ENCODE peak calls at places on chromosomes 12 and 14, in four cellular contexts. L, P, O and G are unnamed samples.

GRCh38 chr12:70044170-70044569 is 199.1 kb upstream of the CNOT2 start:
- DNase-seq in P (no peak), O (peak; percentile 33), L (no peak), G (no peak)

GRCh38 chr12:102343361-102344121 is 136.8 kb downstream of the IGF1 start:
- DNase-seq in P (no peak), L (no peak), O (peak; percentile 12), G (peak; percentile 35)

GRCh38 chr14:59028476-59029202 is 159.8 kb upstream of the DAAM1 start:
- DNase-seq in L (peak; percentile 73), O (peak; percentile 25), P (peak; percentile 61), G (peak; percentile 39)

GRCh38 chr14:54356172-54356571 is 40.6 kb upstream of the CDKN3 start:
- DNase-seq in L (no peak), O (no peak), P (no peak), G (peak; percentile 58)

GRCh38 chr12:27105746-27106536 is 23.6 kb upstream of the C12orf71 start:
- DNase-seq in O (no peak), P (no peak), L (no peak), G (peak; percentile 51)

GRCh38 chr12:69897744-69898143 is 72.7 kb downstream of the MYRFL start:
- DNase-seq in P (no peak), O (no peak), L (no peak), G (no peak)

GRCh38 chr14:74922752-74923401 is at the start of gene RPS6KL1:
- DNase-seq in P (peak; percentile 89), O (peak; percentile 98), L (peak; percentile 97), G (peak; percentile 74)

GRCh38 chr12:2548095-2548494 is 246.7 kb upstream of the FKBP4 start:
- DNase-seq in O (no peak), L (no peak), P (no peak), G (no peak)

GRCh38 chr12:12864243-12864642 is 27.1 kb upstream of the GPRC5A start:
- DNase-seq in O (no peak), P (no peak), L (no peak), G (no peak)

GRCh38 chr12:7310070-7310469 is 6.2 kb downstream of the ACSM4 start:
- DNase-seq in L (no peak), P (no peak), O (no peak), G (no peak)

GRCh38 chr12:80271770-80272169 is 172.3 kb upstream of the PTPRQ start:
- DNase-seq in L (no peak), O (no peak), P (no peak), G (no peak)

GRCh38 chr12:125873031-125873430 is 807.8 kb downstream of the AACS start:
- DNase-seq in P (no peak), O (no peak), L (no peak), G (no peak)

GRCh38 chr14:50795909-50796308 is 35.1 kb downstream of the NIN start:
- DNase-seq in O (no peak), L (no peak), P (no peak), G (no peak)

GRCh38 chr14:96047101-96047500 is 7.9 kb downstream of the C14orf132 start:
- DNase-seq in L (no peak), O (no peak), P (no peak), G (no peak)

GRCh38 chr14:68898248-68899032 is 80.7 kb downstream of the ACTN1 start:
- DNase-seq in L (no peak), P (no peak), O (no peak), G (no peak)

GRCh38 chr12:3777206-3777809 is 24.4 kb upstream of the CRACR2A start:
- DNase-seq in L (peak; percentile 38), O (peak; percentile 13), P (no peak), G (peak; percentile 30)

GRCh38 chr14:99945732-99946651 is 119.2 kb upstream of the EVL start:
- DNase-seq in O (no peak), P (no peak), L (peak; percentile 22), G (no peak)

GRCh38 chr12:116183741-116184141 is 93.8 kb downstream of the MED13L start:
- DNase-seq in O (no peak), P (no peak), L (no peak), G (no peak)

GRCh38 chr12:22116376-22116775 is 70.4 kb downstream of the CMAS start:
- DNase-seq in L (no peak), O (no peak), P (no peak), G (no peak)

GRCh38 chr12:5945071-5946008 is at the start of gene ANO2:
- DNase-seq in P (peak; percentile 75), L (peak; percentile 71), O (no peak), G (no peak)

GRCh38 chr12:128844031-128844635 is 9.1 kb upstream of the GLT1D1 start:
- DNase-seq in P (peak; percentile 11), O (no peak), L (no peak), G (peak; percentile 17)

GRCh38 chr14:92513204-92513965 is at the start of gene RIN3:
- DNase-seq in L (peak; percentile 71), O (no peak), P (peak; percentile 67), G (peak; percentile 38)

GRCh38 chr12:109624467-109624866 is 50.9 kb downstream of the MVK start:
- DNase-seq in L (no peak), O (no peak), P (no peak), G (no peak)

GRCh38 chr12:108611884-108612415 is 14.1 kb upstream of the TMEM119 start:
- DNase-seq in L (peak; percentile 56), O (peak; percentile 64), P (peak; percentile 78), G (peak; percentile 44)

GRCh38 chr14:65403231-65403630 is 9.3 kb upstream of the FUT8 start:
- DNase-seq in P (no peak), L (no peak), O (no peak), G (no peak)

GRCh38 chr12:49888461-49889151 is 15.1 kb downstream of the FAIM2 start:
- DNase-seq in O (no peak), P (no peak), L (no peak), G (no peak)

GRCh38 chr12:49885118-49885517 is 18.6 kb downstream of the FAIM2 start:
- DNase-seq in P (peak; percentile 37), L (no peak), O (no peak), G (no peak)

GRCh38 chr12:49887536-49888401 is 15.9 kb downstream of the FAIM2 start:
- DNase-seq in L (no peak), P (no peak), O (no peak), G (peak; percentile 55)

GRCh38 chr12:49887091-49887490 is 16.6 kb downstream of the FAIM2 start:
- DNase-seq in O (no peak), P (no peak), L (no peak), G (no peak)

DNA sequence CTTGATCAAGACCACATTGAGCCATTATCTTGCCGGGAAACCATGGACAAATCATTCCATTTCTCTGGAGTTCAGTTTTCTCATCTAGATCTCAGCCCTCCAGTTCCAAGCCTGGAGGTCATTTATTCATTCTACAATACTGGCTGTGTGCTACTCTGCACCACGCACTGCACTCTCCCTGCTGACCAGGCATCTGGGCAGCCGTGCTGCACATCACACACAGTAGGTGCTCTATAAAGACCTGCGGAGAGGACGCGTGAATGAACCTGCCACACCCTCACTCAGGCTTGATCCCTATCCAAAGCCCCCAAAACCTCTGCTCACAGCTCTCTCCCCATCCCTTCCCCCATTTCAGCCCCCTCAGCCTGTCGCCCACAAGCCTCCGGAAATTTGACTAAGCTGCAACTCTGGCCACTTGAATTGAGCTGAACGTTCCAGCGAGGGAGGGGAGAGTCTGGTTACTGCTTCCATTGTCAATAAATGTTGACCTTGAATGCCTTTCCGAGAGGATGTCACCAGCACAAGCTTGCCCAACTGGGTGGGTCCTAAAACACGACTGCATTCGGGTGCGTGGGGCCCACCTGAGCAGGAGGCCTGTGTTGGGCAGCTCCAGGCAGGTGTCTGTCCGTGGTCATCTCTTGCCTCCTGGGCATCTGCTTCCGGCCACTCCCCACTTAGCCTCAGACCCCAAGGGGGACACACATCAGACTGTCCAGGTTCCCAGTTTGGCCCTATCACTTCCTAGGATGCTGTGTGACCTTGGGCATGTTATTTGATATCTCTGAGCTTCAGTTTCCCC is 17.8 kb downstream of the FAIM2 start:
- DNase-seq in L (no peak), P (no peak), O (no peak), G (peak; percentile 47)
- TF ChIP-seq ELF4 in L (no peak), P (no peak), O (no peak), G (no peak)

GRCh38 chr14:34496007-34496678 is 34.1 kb upstream of the SPTSSA start:
- DNase-seq in L (no peak), O (no peak), P (no peak), G (no peak)

GRCh38 chr14:34501004-34501580 is 38.4 kb downstream of the EAPP start:
- DNase-seq in P (no peak), O (no peak), L (no peak), G (no peak)

GRCh38 chr14:34501997-34502396 is 37.5 kb downstream of the EAPP start:
- DNase-seq in O (no peak), P (no peak), L (no peak), G (no peak)

GRCh38 chr14:34498684-34499412 is 36.8 kb upstream of the SPTSSA start:
- DNase-seq in L (no peak), O (no peak), P (no peak), G (peak; percentile 86)

GRCh38 chr14:34496679-34497513 is 34.9 kb upstream of the SPTSSA start:
- DNase-seq in L (no peak), P (peak; percentile 45), O (peak; percentile 81), G (peak; percentile 99)
- TF ChIP-seq ELF4 in L (no peak), P (no peak), O (no peak), G (no peak)

DNA sequence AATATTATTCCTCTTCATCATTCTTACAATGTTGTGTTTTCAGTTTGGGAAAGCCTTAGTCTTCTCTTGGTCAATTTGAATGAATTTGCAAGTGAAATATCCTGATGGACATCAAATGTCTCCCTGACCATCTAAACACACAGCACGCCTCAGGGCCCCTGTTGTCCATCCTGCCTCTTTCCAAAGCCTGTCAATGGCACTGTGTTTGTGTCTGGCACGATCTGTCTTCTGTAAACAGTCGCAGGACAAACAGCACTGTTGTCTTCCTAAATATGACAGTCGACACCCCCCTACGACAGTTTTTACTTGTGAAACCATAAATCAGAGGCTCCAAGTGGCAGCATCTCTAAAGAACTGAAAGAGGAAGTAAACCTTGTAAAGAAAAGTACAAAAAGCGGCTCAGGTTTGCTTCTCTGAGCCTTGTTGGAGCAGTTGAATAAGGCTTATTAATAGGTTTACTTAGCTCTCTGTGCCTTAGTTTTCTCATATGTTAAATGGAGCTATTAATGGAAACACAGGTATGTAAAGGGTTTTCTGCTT is 285.8 kb downstream of the NRXN3 start:
- DNase-seq in P (no peak), L (no peak), O (no peak), G (no peak)
- TF ChIP-seq ELF4 in P (no peak), L (no peak), O (no peak), G (no peak)

GRCh38 chr12:42421844-42422779 is 96.1 kb downstream of the PPHLN1 start:
- DNase-seq in O (peak; percentile 53), L (no peak), P (no peak), G (no peak)
- TF ChIP-seq ELF4 in O (no peak), L (no peak), P (no peak), G (no peak)